ENCODE peak calls at places on chromosomes 12 and 14, in eight cellular contexts. One of them, this sample, is unnamed.

GRCh38 chr12:113462880-113463745 is 8.6 kb downstream of the LHX5 start:
- DNase-seq in coronary artery: no peak
- DNase-seq in Caco-2: no peak
- DNase-seq in WTC11: peak
- DNase-seq in ovary: no peak
- DNase-seq in fibroblast of mammary gland: no peak
- DNase-seq in foreskin fibroblast: peak
- DNase-seq in tibial artery: no peak
- DNase-seq in this sample: peak

GRCh38 chr14:23056257-23056955 is 914 bp downstream of the CDH24 start:
- DNase-seq in coronary artery: no peak
- DNase-seq in Caco-2: peak
- DNase-seq in WTC11: peak
- DNase-seq in ovary: no peak
- DNase-seq in fibroblast of mammary gland: peak
- DNase-seq in foreskin fibroblast: peak
- DNase-seq in tibial artery: peak
- DNase-seq in this sample: peak

GRCh38 chr14:39034481-39035296 is 68.3 kb downstream of the SEC23A start:
- DNase-seq in coronary artery: no peak
- DNase-seq in Caco-2: no peak
- DNase-seq in WTC11: peak
- DNase-seq in ovary: no peak
- DNase-seq in fibroblast of mammary gland: no peak
- DNase-seq in foreskin fibroblast: peak
- DNase-seq in tibial artery: no peak
- DNase-seq in this sample: peak

GRCh38 chr12:116202433-116202832 is 75.1 kb downstream of the MED13L start:
- DNase-seq in coronary artery: no peak
- DNase-seq in Caco-2: no peak
- DNase-seq in WTC11: no peak
- DNase-seq in ovary: no peak
- DNase-seq in fibroblast of mammary gland: peak
- DNase-seq in foreskin fibroblast: peak
- DNase-seq in tibial artery: no peak
- DNase-seq in this sample: no peak

GRCh38 chr12:59164226-59164625 is 243.9 kb upstream of the LRIG3 start:
- DNase-seq in coronary artery: no peak
- DNase-seq in Caco-2: no peak
- DNase-seq in WTC11: no peak
- DNase-seq in ovary: no peak
- DNase-seq in fibroblast of mammary gland: no peak
- DNase-seq in foreskin fibroblast: no peak
- DNase-seq in tibial artery: no peak
- DNase-seq in this sample: no peak

GRCh38 chr12:116361404-116362223 is 84.1 kb upstream of the MED13L start:
- DNase-seq in coronary artery: no peak
- DNase-seq in Caco-2: no peak
- DNase-seq in WTC11: no peak
- DNase-seq in ovary: no peak
- DNase-seq in fibroblast of mammary gland: no peak
- DNase-seq in foreskin fibroblast: no peak
- DNase-seq in tibial artery: no peak
- DNase-seq in this sample: no peak

GRCh38 chr12:75315518-75315917 is 14.6 kb downstream of the CAPS2 start:
- DNase-seq in coronary artery: no peak
- DNase-seq in Caco-2: no peak
- DNase-seq in WTC11: no peak
- DNase-seq in ovary: no peak
- DNase-seq in fibroblast of mammary gland: peak
- DNase-seq in foreskin fibroblast: peak
- DNase-seq in tibial artery: no peak
- DNase-seq in this sample: no peak

GRCh38 chr14:62329427-62329826 is 567.2 kb downstream of the SNAPC1 start:
- DNase-seq in coronary artery: no peak
- DNase-seq in Caco-2: no peak
- DNase-seq in WTC11: no peak
- DNase-seq in ovary: no peak
- DNase-seq in fibroblast of mammary gland: no peak
- DNase-seq in foreskin fibroblast: peak
- DNase-seq in tibial artery: no peak
- DNase-seq in this sample: no peak

GRCh38 chr14:60508707-60509437 is at the start of gene SIX6:
- DNase-seq in coronary artery: no peak
- DNase-seq in Caco-2: no peak
- DNase-seq in WTC11: peak
- DNase-seq in ovary: no peak
- DNase-seq in fibroblast of mammary gland: no peak
- DNase-seq in foreskin fibroblast: peak
- DNase-seq in tibial artery: no peak
- DNase-seq in this sample: peak

GRCh38 chr12:7155471-7156034 is 25.4 kb downstream of the CLSTN3 start:
- DNase-seq in coronary artery: no peak
- DNase-seq in Caco-2: no peak
- DNase-seq in WTC11: no peak
- DNase-seq in ovary: no peak
- DNase-seq in fibroblast of mammary gland: no peak
- DNase-seq in foreskin fibroblast: no peak
- DNase-seq in tibial artery: no peak
- DNase-seq in this sample: no peak

GRCh38 chr12:52493172-52493571 is at the start of gene KRT6A:
- DNase-seq in coronary artery: no peak
- DNase-seq in Caco-2: no peak
- DNase-seq in WTC11: no peak
- DNase-seq in ovary: no peak
- DNase-seq in fibroblast of mammary gland: no peak
- DNase-seq in foreskin fibroblast: no peak
- DNase-seq in tibial artery: no peak
- DNase-seq in this sample: no peak

GRCh38 chr12:115572440-115572839 is 705.1 kb downstream of the MED13L start:
- DNase-seq in coronary artery: no peak
- DNase-seq in Caco-2: no peak
- DNase-seq in WTC11: no peak
- DNase-seq in ovary: no peak
- DNase-seq in fibroblast of mammary gland: peak
- DNase-seq in foreskin fibroblast: peak
- DNase-seq in tibial artery: no peak
- DNase-seq in this sample: no peak

GRCh38 chr12:38921025-38921677 is 15.8 kb upstream of the CPNE8 start:
- DNase-seq in coronary artery: no peak
- DNase-seq in Caco-2: peak
- DNase-seq in WTC11: peak
- DNase-seq in ovary: no peak
- DNase-seq in fibroblast of mammary gland: peak
- DNase-seq in foreskin fibroblast: peak
- DNase-seq in tibial artery: peak
- DNase-seq in this sample: peak

DNA sequence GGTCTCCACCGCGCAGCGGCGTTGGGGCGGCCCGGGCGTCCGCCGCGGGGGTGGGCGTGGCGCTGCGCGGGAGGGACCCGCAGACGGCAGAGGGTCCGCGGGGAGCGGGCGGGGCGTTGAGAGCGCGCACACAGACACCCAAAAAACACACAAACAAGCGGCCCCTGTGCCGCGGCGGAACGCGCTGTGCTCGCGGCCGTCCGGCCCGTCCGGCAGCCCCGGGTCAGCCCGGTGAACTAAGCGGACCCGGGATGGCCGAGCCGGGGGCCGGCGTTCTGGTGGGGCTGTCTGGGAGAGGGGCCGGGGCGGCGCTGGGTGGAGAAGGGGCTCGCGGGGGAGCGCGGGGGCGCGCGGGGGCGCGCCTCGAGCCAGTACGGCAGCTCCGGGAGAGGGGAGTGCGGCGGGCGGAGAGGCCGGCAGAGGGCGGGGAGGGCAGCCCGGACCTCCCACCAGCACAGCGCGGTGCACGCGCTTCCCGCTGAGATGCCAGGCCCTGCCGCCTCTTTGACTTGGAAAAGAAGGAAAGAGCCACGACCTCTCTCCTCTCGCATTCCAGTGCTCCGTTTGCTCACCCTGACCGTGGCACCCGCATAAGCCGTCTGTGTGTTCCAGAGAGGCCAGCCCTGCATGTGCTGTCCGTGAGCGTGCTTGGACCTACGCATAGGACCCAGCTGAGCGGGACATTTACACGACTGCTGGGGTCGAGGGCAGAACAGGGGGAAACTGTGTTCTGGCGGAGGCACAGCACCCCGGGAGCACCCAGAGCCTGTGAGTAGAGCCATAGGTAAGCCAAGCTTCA is 10.3 kb downstream of the SLC6A12 start:
- DNase-seq in coronary artery: no peak
- DNase-seq in Caco-2: no peak
- DNase-seq in WTC11: peak
- DNase-seq in ovary: peak
- DNase-seq in fibroblast of mammary gland: no peak
- DNase-seq in foreskin fibroblast: peak
- DNase-seq in tibial artery: no peak
- DNase-seq in this sample: peak
- TF ChIP-seq CTCF in coronary artery: no peak
- TF ChIP-seq CTCF in Caco-2: no peak
- TF ChIP-seq CTCF in WTC11: no peak
- TF ChIP-seq CTCF in ovary: no peak
- TF ChIP-seq CTCF in fibroblast of mammary gland: no peak
- TF ChIP-seq CTCF in foreskin fibroblast: no peak
- TF ChIP-seq CTCF in tibial artery: peak
- TF ChIP-seq CTCF in this sample: peak

GRCh38 chr12:12081836-12082497 is 11.2 kb downstream of the BCL2L14 start:
- DNase-seq in coronary artery: no peak
- DNase-seq in Caco-2: peak
- DNase-seq in WTC11: no peak
- DNase-seq in ovary: no peak
- DNase-seq in fibroblast of mammary gland: peak
- DNase-seq in foreskin fibroblast: peak
- DNase-seq in tibial artery: no peak
- DNase-seq in this sample: no peak
- TF ChIP-seq CTCF in coronary artery: no peak
- TF ChIP-seq CTCF in Caco-2: peak
- TF ChIP-seq CTCF in WTC11: no peak
- TF ChIP-seq CTCF in ovary: peak
- TF ChIP-seq CTCF in fibroblast of mammary gland: peak
- TF ChIP-seq CTCF in foreskin fibroblast: no peak
- TF ChIP-seq CTCF in tibial artery: peak
- TF ChIP-seq CTCF in this sample: no peak

GRCh38 chr14:37118673-37119366 is 53.6 kb downstream of the SLC25A21 start:
- DNase-seq in coronary artery: no peak
- DNase-seq in Caco-2: no peak
- DNase-seq in WTC11: no peak
- DNase-seq in ovary: no peak
- DNase-seq in fibroblast of mammary gland: no peak
- DNase-seq in foreskin fibroblast: no peak
- DNase-seq in tibial artery: no peak
- DNase-seq in this sample: no peak

GRCh38 chr14:37129047-37129446 is 43.4 kb downstream of the SLC25A21 start:
- DNase-seq in coronary artery: no peak
- DNase-seq in Caco-2: no peak
- DNase-seq in WTC11: no peak
- DNase-seq in ovary: no peak
- DNase-seq in fibroblast of mammary gland: no peak
- DNase-seq in foreskin fibroblast: no peak
- DNase-seq in tibial artery: no peak
- DNase-seq in this sample: no peak

GRCh38 chr14:37122919-37123639 is 49.3 kb downstream of the SLC25A21 start:
- DNase-seq in coronary artery: no peak
- DNase-seq in Caco-2: no peak
- DNase-seq in WTC11: no peak
- DNase-seq in ovary: no peak
- DNase-seq in fibroblast of mammary gland: peak
- DNase-seq in foreskin fibroblast: no peak
- DNase-seq in tibial artery: no peak
- DNase-seq in this sample: no peak

GRCh38 chr14:37122288-37122687 is 50.1 kb downstream of the SLC25A21 start:
- DNase-seq in coronary artery: no peak
- DNase-seq in Caco-2: no peak
- DNase-seq in WTC11: no peak
- DNase-seq in ovary: no peak
- DNase-seq in fibroblast of mammary gland: peak
- DNase-seq in foreskin fibroblast: peak
- DNase-seq in tibial artery: no peak
- DNase-seq in this sample: no peak

DNA sequence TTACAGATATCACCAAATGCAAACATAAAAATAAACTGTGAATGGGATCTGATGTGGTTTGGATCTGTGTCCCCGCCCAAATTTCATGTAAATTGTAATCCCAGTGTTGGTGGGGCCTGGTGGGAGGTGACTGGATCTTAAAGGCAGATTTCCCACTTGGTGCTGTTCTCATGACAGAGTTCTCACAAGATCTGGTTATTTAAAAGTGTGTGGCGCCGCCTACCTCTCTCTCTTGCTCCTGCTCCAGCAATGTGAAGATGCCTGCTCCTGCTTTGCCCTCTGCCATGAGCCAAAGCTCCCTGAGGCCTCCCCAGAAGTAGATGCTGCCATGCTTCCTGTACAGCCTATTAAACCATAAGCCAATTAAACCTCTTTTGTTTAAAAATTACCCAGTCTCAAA is 47.8 kb downstream of the SLC25A21 start:
- DNase-seq in coronary artery: no peak
- DNase-seq in Caco-2: peak
- DNase-seq in WTC11: peak
- DNase-seq in ovary: no peak
- DNase-seq in fibroblast of mammary gland: no peak
- DNase-seq in foreskin fibroblast: no peak
- DNase-seq in tibial artery: no peak
- DNase-seq in this sample: no peak
- TF ChIP-seq CTCF in coronary artery: no peak
- TF ChIP-seq CTCF in Caco-2: no peak
- TF ChIP-seq CTCF in WTC11: no peak
- TF ChIP-seq CTCF in ovary: no peak
- TF ChIP-seq CTCF in fibroblast of mammary gland: no peak
- TF ChIP-seq CTCF in foreskin fibroblast: no peak
- TF ChIP-seq CTCF in tibial artery: no peak
- TF ChIP-seq CTCF in this sample: no peak

DNA sequence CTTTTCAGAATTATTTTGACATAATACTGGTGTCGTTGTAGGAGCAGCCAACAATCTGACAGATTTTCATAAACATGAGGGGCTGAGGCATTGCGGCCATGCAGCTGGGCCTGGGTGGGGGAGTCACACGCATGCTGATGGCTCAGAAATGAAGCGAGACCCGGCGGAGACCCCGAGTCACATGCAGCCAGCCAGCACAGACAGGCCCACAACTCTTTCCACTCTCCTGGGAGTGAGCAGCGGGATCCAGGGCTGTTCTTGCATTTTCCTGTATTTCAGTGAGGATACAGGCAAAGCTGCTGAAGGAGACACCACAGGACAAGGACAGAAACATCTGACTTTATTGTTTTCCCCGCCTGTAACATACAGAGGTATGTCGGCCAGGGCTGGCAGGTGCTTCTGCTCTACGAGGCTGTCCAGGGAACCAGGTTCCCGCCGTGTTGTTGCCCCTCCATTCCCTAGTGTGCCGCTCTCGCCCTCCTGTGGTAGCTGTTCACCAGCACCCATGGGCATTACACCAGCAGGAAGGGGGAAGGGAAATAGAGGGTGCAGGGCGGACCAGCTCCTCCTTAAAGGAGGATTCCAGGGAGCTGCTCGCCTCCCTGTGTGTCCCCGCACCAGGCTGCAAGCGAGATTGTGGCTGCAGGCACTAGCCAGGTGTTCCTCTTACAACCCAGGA is 30.5 kb downstream of the FZD10 start:
- DNase-seq in coronary artery: no peak
- DNase-seq in Caco-2: no peak
- DNase-seq in WTC11: peak
- DNase-seq in ovary: no peak
- DNase-seq in fibroblast of mammary gland: no peak
- DNase-seq in foreskin fibroblast: no peak
- DNase-seq in tibial artery: no peak
- DNase-seq in this sample: no peak
- TF ChIP-seq CTCF in coronary artery: no peak
- TF ChIP-seq CTCF in Caco-2: no peak
- TF ChIP-seq CTCF in WTC11: no peak
- TF ChIP-seq CTCF in ovary: no peak
- TF ChIP-seq CTCF in fibroblast of mammary gland: no peak
- TF ChIP-seq CTCF in foreskin fibroblast: no peak
- TF ChIP-seq CTCF in tibial artery: no peak
- TF ChIP-seq CTCF in this sample: no peak